ENCODE peak calls at places on chromosomes 16 and 17, in seven cellular contexts. Z, M, X, I, D, C and P are unnamed samples. For H3K4me1, the result is how much of the 10 kb centered on the place peaks cover.

GRCh38 chr17:40819528-40820125 is 2.8 kb downstream of the KRT10 start:
- DNase-seq in D (no peak), I (no peak), M (peak), Z (no peak), X (no peak), C (no peak), P (no peak)

GRCh38 chr17:28737770-28738679 is 5.8 kb upstream of the TRAF4 start:
- DNase-seq in I (no peak), C (no peak), M (no peak), X (no peak), Z (no peak), D (no peak), P (no peak)

GRCh38 chr16:13421726-13422125 is 498.2 kb upstream of the ERCC4 start:
- DNase-seq in D (no peak), I (peak), M (no peak), X (no peak), Z (no peak), C (no peak), P (no peak)

GRCh38 chr17:77273397-77274136 is 132.8 kb downstream of the SEC14L1 start:
- DNase-seq in Z (no peak), M (no peak), I (no peak), D (no peak), X (no peak), C (no peak), P (no peak)

GRCh38 chr17:4944554-4945175 is 3.7 kb downstream of the PFN1 start:
- DNase-seq in X (no peak), M (no peak), D (no peak), I (peak), C (no peak), Z (no peak), P (no peak)

GRCh38 chr16:12677472-12677871 is 126.2 kb downstream of the CPPED1 start:
- DNase-seq in M (no peak), I (no peak), X (peak), C (no peak), Z (no peak), D (no peak), P (no peak)

GRCh38 chr17:77186141-77186604 is 45.4 kb downstream of the SEC14L1 start:
- DNase-seq in C (no peak), D (no peak), M (no peak), X (no peak), Z (no peak), I (no peak), P (no peak)

GRCh38 chr17:77054926-77055325 is 85.8 kb upstream of the SEC14L1 start:
- DNase-seq in D (no peak), C (no peak), M (no peak), I (no peak), X (no peak), Z (peak), P (no peak)

GRCh38 chr17:31499771-31500554 is 108.5 kb downstream of the RAB11FIP4 start:
- DNase-seq in Z (peak), D (peak), X (no peak), I (peak), M (peak), C (no peak), P (no peak)

GRCh38 chr16:70470927-70471341 is 16.5 kb downstream of the FCSK start:
- DNase-seq in Z (peak), X (no peak), M (peak), C (no peak), D (no peak), I (peak), P (no peak)

GRCh38 chr17:69597898-69598692 is 183.6 kb downstream of the MAP2K6 start:
- DNase-seq in X (no peak), I (no peak), Z (no peak), D (no peak), C (no peak), M (peak), P (no peak)

GRCh38 chr17:13616031-13616430 is 14.3 kb upstream of the HS3ST3A1 start:
- DNase-seq in I (no peak), Z (no peak), M (no peak), C (no peak), X (no peak), D (no peak), P (no peak)

GRCh38 chr16:79982356-79982755 is 381.8 kb upstream of the MAF start:
- DNase-seq in X (no peak), Z (no peak), C (no peak), M (no peak), I (no peak), D (no peak), P (no peak)

GRCh38 chr16:85337910-85338637 is 225.8 kb upstream of the CIBAR2 start:
- DNase-seq in I (no peak), Z (no peak), D (no peak), M (no peak), X (no peak), C (no peak), P (no peak)

GRCh38 chr16:79651363-79651762 is 50.8 kb upstream of the MAF start:
- DNase-seq in M (peak), Z (no peak), C (no peak), I (no peak), X (no peak), D (peak), P (no peak)

GRCh38 chr17:81328925-81329278 is 33.8 kb upstream of the SLC38A10 start:
- DNase-seq in D (no peak), X (no peak), C (no peak), Z (no peak), M (peak), I (no peak), P (no peak)

GRCh38 chr17:46817901-46818209 is 637 bp downstream of the WNT3 start:
- DNase-seq in X (no peak), M (no peak), Z (no peak), C (no peak), D (no peak), I (no peak), P (no peak)

GRCh38 chr16:56673916-56674315 is 4.3 kb downstream of the MT1H start:
- DNase-seq in M (peak), Z (peak), C (no peak), X (peak), D (peak), I (peak), P (no peak)

GRCh38 chr16:53131363-53132071 is 76.7 kb downstream of the CHD9 start:
- DNase-seq in I (peak), X (peak), Z (no peak), D (peak), M (peak), C (no peak), P (peak)

GRCh38 chr17:28151001-28151400 is 108.5 kb downstream of the NLK start:
- DNase-seq in M (no peak), Z (peak), D (no peak), I (peak), C (no peak), X (no peak), P (no peak)

GRCh38 chr17:70552230-70552981 is 383.1 kb downstream of the KCNJ2 start:
- DNase-seq in M (peak), C (peak), D (no peak), Z (peak), I (peak), X (no peak), P (no peak)

GRCh38 chr17:78268191-78268874 is 36.9 kb downstream of the TMEM235 start:
- DNase-seq in X (no peak), M (no peak), Z (no peak), D (no peak), I (no peak), C (no peak), P (no peak)

GRCh38 chr17:3710951-3711383 is 12.7 kb upstream of the HASPIN start:
- DNase-seq in X (peak), M (peak), Z (no peak), D (no peak), C (no peak), I (peak), P (peak)

GRCh38 chr17:57672205-57672632 is 72.9 kb downstream of the CCDC182 start:
- DNase-seq in M (peak), D (peak), Z (no peak), I (no peak), X (no peak), C (no peak), P (peak)

GRCh38 chr17:66337866-66338472 is 35.6 kb downstream of the PRKCA start:
- DNase-seq in Z (no peak), D (no peak), C (no peak), I (no peak), X (no peak), M (no peak), P (no peak)

GRCh38 chr17:61403846-61404701 is 4.4 kb downstream of the TBX2 start:
- DNase-seq in Z (peak), X (no peak), I (peak), M (no peak), D (no peak), C (no peak), P (no peak)

GRCh38 chr16:17305694-17306093 is 165.1 kb downstream of the XYLT1 start:
- DNase-seq in M (no peak), I (no peak), C (no peak), D (no peak), X (no peak), Z (no peak), P (no peak)

GRCh38 chr16:17304814-17305169 is 166.0 kb downstream of the XYLT1 start:
- DNase-seq in D (peak), I (no peak), C (no peak), M (no peak), X (no peak), Z (no peak), P (no peak)

GRCh38 chr16:17302620-17303019 is 168.1 kb downstream of the XYLT1 start:
- DNase-seq in Z (no peak), D (no peak), C (no peak), I (no peak), M (peak), X (no peak), P (no peak)

GRCh38 chr16:17303101-17303500 is 167.7 kb downstream of the XYLT1 start:
- DNase-seq in C (no peak), D (no peak), M (no peak), Z (no peak), X (no peak), I (no peak), P (no peak)

DNA sequence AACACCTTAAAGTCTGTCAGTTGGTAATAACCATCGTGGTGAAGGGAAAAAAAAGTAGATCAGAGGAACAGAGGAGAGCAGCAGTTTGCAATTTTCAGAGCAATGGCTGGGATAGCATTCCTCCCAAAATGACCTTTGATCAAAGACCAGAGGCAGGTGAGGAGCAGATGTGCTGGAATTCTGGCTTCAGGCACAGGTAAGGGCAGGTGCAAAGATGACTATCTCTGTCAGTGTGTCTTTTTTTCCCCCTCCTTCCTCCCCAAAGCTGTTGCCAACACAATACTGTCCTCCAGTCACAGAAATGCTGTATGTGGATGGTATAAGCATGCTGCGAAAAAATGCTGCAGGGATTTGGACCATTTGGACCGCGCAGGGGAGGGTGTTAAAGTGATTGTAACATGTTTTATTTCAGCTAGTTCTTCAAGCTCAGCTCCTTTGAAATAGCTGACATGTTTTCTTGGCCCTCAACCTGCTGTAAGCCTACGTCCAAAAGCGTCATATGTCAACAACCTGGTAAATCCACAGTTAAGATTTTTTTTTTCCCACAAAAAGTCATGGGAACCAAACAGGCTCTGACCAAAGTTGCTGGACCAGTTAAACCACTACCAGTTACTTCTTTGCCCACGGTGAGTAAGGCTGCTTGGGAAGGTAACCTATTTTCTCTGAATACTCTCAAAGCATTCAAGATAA is 166.5 kb downstream of the XYLT1 start:
- DNase-seq in I (no peak), M (no peak), C (no peak), Z (no peak), D (peak), X (no peak), P (no peak)
- H3K27ac ChIP-seq in I (peak), M (no peak), C (no peak), Z (no peak), D (peak), X (no peak), P (no peak)

DNA sequence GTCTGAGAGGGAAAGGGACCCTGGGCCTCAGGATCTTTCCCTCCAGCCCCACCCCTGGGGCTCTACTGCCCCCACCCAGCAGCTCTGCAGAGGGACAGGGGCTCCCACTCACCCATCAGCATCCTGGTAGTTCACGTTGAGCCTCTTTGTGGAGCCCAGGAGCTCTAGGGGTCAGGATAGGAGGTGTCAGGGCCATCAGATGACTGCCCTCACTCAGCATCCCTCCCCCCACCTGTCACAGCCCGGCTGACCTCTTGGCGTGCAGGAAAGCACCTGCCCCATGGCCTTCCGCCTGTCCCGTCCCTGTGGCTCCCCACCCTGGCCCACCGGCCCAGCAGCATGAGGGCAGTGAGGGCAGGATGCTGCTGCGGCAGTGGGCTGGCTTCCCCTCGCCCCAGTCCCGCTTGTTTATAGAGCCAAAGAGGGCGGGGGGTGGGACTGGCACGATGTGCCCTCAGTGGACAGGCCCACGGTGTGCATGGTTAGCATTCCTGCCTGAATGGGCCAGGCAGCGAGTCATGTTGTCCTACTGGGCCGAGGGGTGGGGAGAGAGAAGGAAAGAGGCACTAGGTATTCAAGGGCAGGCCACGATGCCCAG is 7.1 kb downstream of the CASKIN2 start:
- DNase-seq in D (no peak), X (no peak), C (no peak), I (no peak), M (no peak), Z (no peak), P (no peak)
- H3K4me1 ChIP-seq in D (under half), X (under half), C (under half), I (under half), M (under half), Z (under half), P (under half)

GRCh38 chr16:10743227-10743609 is 424 bp upstream of the NUBP1 start:
- DNase-seq in X (no peak), C (no peak), M (no peak), D (no peak), Z (no peak), I (no peak), P (no peak)
- H3K4me3 ChIP-seq in X (peak), C (peak), M (peak), D (peak), Z (peak), I (peak), P (peak)

GRCh38 chr16:17566075-17566474 is 95.3 kb upstream of the XYLT1 start:
- DNase-seq in C (no peak), X (no peak), I (no peak), Z (no peak), M (no peak), D (no peak), P (no peak)
- H3K27ac ChIP-seq in C (no peak), X (no peak), I (no peak), Z (no peak), M (no peak), D (no peak), P (no peak)

GRCh38 chr16:88521674-88522073 is 48.5 kb upstream of the ZC3H18 start:
- DNase-seq in Z (no peak), I (no peak), M (no peak), X (no peak), C (no peak), D (no peak), P (no peak)

GRCh38 chr16:88524274-88524972 is 45.8 kb upstream of the ZC3H18 start:
- DNase-seq in X (no peak), Z (no peak), D (no peak), I (no peak), M (no peak), C (no peak), P (no peak)

GRCh38 chr16:88519938-88520653 is 50.1 kb upstream of the ZC3H18 start:
- DNase-seq in C (no peak), I (no peak), M (no peak), Z (no peak), D (no peak), X (no peak), P (no peak)

GRCh38 chr16:88523381-88524159 is 46.6 kb upstream of the ZC3H18 start:
- DNase-seq in M (no peak), I (no peak), D (no peak), Z (no peak), C (no peak), X (no peak), P (no peak)

DNA sequence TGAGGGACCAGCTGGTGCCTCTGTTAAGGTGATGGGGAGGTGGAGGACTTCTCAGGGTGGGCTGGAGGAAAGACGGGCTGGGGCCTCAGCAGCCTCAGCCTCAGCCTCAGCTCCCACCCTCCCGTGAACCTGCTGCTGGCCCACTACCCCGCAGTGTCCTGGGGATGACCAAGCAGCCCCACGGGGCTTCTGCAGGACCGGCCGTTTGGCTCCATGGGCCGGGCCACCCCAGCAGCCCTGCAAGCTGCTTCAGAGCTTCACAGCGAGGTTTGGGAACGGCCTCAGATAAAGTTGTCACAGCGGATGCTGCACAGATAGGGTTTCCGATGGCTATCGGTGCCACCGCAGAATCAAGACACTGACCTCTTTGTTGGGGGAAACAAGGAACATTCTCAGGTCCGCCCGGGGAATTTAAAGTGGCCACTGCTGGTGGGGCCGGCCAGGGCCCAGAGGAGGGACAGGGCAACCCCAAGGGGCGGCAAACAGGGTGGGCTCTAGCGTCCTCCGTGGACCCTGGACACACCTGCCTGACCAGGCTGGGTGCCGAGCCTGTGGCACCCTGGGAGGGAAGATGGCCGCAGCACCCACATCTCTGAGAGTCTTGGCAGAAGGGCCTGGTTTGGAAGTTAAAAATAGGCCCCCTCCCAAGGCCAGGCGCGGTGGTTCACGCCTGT is 47.8 kb upstream of the ZC3H18 start:
- DNase-seq in M (no peak), D (no peak), I (no peak), Z (no peak), X (no peak), C (no peak), P (no peak)
- H3K4me1 ChIP-seq in M (under half), D (under half), I (under half), Z (under half), X (under half), C (under half), P (under half)